ENCODE peak calls at places on chromosome 2, in six cellular contexts. O is skeletal muscle cell; D is left lung; T is naive thymus-derived CD8-positive, alpha-beta T cell; P is progenitor cell of endocrine pancreas; X is CD8-positive, alpha-beta memory T cell. G is an unnamed sample.

GRCh38 chr2:56130463-56131070 is 53.2 kb upstream of the CCDC85A start:
- DNase-seq in D (no peak), O (peak), T (no peak), X (no peak), P (no peak), G (no peak)

GRCh38 chr2:127086800-127087737 is 19.9 kb downstream of the BIN1 start:
- DNase-seq in O (peak), P (no peak), D (peak), T (no peak), X (no peak), G (no peak)

GRCh38 chr2:205245001-205245400 is 437.3 kb upstream of the NRP2 start:
- DNase-seq in O (no peak), X (no peak), T (no peak), P (no peak), D (no peak), G (no peak)

GRCh38 chr2:60555066-60555793 is 1.8 kb upstream of the BCL11A start:
- DNase-seq in T (peak), O (no peak), P (peak), X (peak), D (peak), G (no peak)

GRCh38 chr2:121694398-121695178 is 42.1 kb downstream of the NIFK start:
- DNase-seq in O (peak), X (no peak), D (no peak), P (no peak), T (no peak), G (no peak)

GRCh38 chr2:96552284-96553175 is 16.0 kb downstream of the ARID5A start:
- DNase-seq in P (no peak), X (no peak), O (no peak), D (no peak), T (no peak), G (no peak)

GRCh38 chr2:179141206-179141605 is 91.3 kb upstream of the CCDC141 start:
- DNase-seq in D (no peak), T (no peak), O (no peak), P (no peak), X (no peak), G (no peak)

GRCh38 chr2:173552540-173552939 is 197.9 kb downstream of the CDCA7 start:
- DNase-seq in P (no peak), T (no peak), X (no peak), O (no peak), D (no peak), G (no peak)

GRCh38 chr2:33451825-33452224 is 24.6 kb upstream of the RASGRP3 start:
- DNase-seq in D (no peak), X (no peak), P (no peak), T (no peak), O (no peak), G (no peak)

GRCh38 chr2:144510206-144510991 is 9.5 kb downstream of the ZEB2 start:
- DNase-seq in D (no peak), P (no peak), O (no peak), T (no peak), X (peak), G (no peak)

G was measured in activated effector memory CD4-positive, alpha-beta T cell treated with Interleukin-2 at 50 U/mL for 16 hours.